ENCODE peak calls at places on chromosome X, in six cellular contexts. S, R, Q, H, O and V are unnamed samples.

GRCh38 chrX:23953908-23954269 is 46.1 kb downstream of the CXorf58 start:
- DNase-seq in S (no peak), R (no peak), Q (no peak), H (no peak), O (no peak), V (no peak)

GRCh38 chrX:13966071-13966850 is 63.4 kb downstream of the GEMIN8 start:
- DNase-seq in S (peak), R (no peak), Q (peak), H (no peak), O (no peak), V (no peak)

GRCh38 chrX:138946941-138947340 is 235.4 kb upstream of the FGF13 start:
- DNase-seq in S (peak), R (no peak), Q (no peak), H (no peak), O (no peak), V (no peak)

GRCh38 chrX:18129694-18130093 is 91.0 kb downstream of the BEND2 start:
- DNase-seq in S (no peak), R (no peak), Q (no peak), H (no peak), O (no peak), V (no peak)

GRCh38 chrX:110081320-110081719 is 78.4 kb downstream of the TMEM164 start:
- DNase-seq in S (no peak), R (no peak), Q (no peak), H (no peak), O (no peak), V (no peak)

GRCh38 chrX:57329008-57329407 is 42.5 kb downstream of the FAAH2 start:
- DNase-seq in S (no peak), R (no peak), Q (no peak), H (no peak), O (peak), V (no peak)

GRCh38 chrX:116230136-116230886 is 59.8 kb downstream of the AGTR2 start:
- DNase-seq in S (no peak), R (no peak), Q (no peak), H (no peak), O (no peak), V (no peak)

GRCh38 chrX:132614297-132614696 is 125.5 kb upstream of the MBNL3 start:
- DNase-seq in S (peak), R (no peak), Q (no peak), H (no peak), O (peak), V (no peak)

GRCh38 chrX:10841579-10841978 is 221.2 kb upstream of the MID1 start:
- DNase-seq in S (peak), R (no peak), Q (no peak), H (no peak), O (no peak), V (no peak)

GRCh38 chrX:153816821-153817220 is 13.5 kb downstream of the PDZD4 start:
- DNase-seq in S (no peak), R (no peak), Q (no peak), H (no peak), O (no peak), V (no peak)

GRCh38 chrX:15790766-15791380 is 589 bp downstream of the ZRSR2 start:
- DNase-seq in S (peak), R (no peak), Q (no peak), H (no peak), O (no peak), V (no peak)

GRCh38 chrX:118626346-118626745 is 101.1 kb upstream of the IL13RA1 start:
- DNase-seq in S (no peak), R (no peak), Q (no peak), H (no peak), O (no peak), V (no peak)

GRCh38 chrX:38212246-38212645 is 8.4 kb downstream of the SRPX start:
- DNase-seq in S (peak), R (no peak), Q (no peak), H (no peak), O (no peak), V (no peak)

GRCh38 chrX:152912121-152912520 is 14.3 kb downstream of the ZNF185 start:
- DNase-seq in S (no peak), R (no peak), Q (no peak), H (no peak), O (peak), V (no peak)

GRCh38 chrX:107978707-107979307 is 3.4 kb downstream of the TEX13B start:
- DNase-seq in S (peak), R (no peak), Q (peak), H (no peak), O (peak), V (peak)

GRCh38 chrX:69505772-69506616 is 1.9 kb downstream of the NALF2 start:
- DNase-seq in S (no peak), R (no peak), Q (no peak), H (no peak), O (no peak), V (no peak)

GRCh38 chrX:150146271-150146888 is 208.1 kb upstream of the EOLA2 start:
- DNase-seq in S (no peak), R (no peak), Q (no peak), H (no peak), O (no peak), V (no peak)

GRCh38 chrX:150704030-150704613 is 10.9 kb downstream of the MTMR1 start:
- DNase-seq in S (peak), R (no peak), Q (no peak), H (no peak), O (no peak), V (no peak)

GRCh38 chrX:1476682-1477081 is 24.0 kb upstream of the ASMTL start:
- DNase-seq in S (no peak), R (no peak), Q (no peak), H (no peak), O (no peak), V (no peak)

GRCh38 chrX:155767101-155767878 is 113.9 kb upstream of the VAMP7 start:
- DNase-seq in S (peak), R (no peak), Q (peak), H (peak), O (peak), V (peak)

GRCh38 chrX:71541546-71542022 is 8.7 kb downstream of the OGT start:
- DNase-seq in S (peak), R (no peak), Q (no peak), H (no peak), O (no peak), V (no peak)

GRCh38 chrX:1062351-1062750 is 150.1 kb downstream of the CRLF2 start:
- DNase-seq in S (no peak), R (no peak), Q (no peak), H (no peak), O (no peak), V (no peak)

GRCh38 chrX:13906103-13906502 is 89.2 kb upstream of the GPM6B start:
- DNase-seq in S (peak), R (no peak), Q (peak), H (no peak), O (no peak), V (no peak)

GRCh38 chrX:125289920-125290319 is 29.8 kb upstream of the TEX13C start:
- DNase-seq in S (no peak), R (no peak), Q (no peak), H (no peak), O (no peak), V (no peak)

GRCh38 chrX:85029043-85029442 is 25.4 kb downstream of the APOOL start:
- DNase-seq in S (no peak), R (no peak), Q (no peak), H (no peak), O (no peak), V (no peak)

GRCh38 chrX:74535633-74536141 is 78.7 kb downstream of the RLIM start:
- DNase-seq in S (peak), R (peak), Q (peak), H (no peak), O (peak), V (no peak)

GRCh38 chrX:119638725-119639471 is 32.7 kb upstream of the NKRF start:
- DNase-seq in S (no peak), R (no peak), Q (no peak), H (no peak), O (no peak), V (no peak)

GRCh38 chrX:149493567-149494562 is 11.2 kb downstream of the IDS start:
- DNase-seq in S (no peak), R (no peak), Q (no peak), H (no peak), O (no peak), V (no peak)

GRCh38 chrX:148333989-148334388 is 166.4 kb upstream of the AFF2 start:
- DNase-seq in S (no peak), R (no peak), Q (no peak), H (no peak), O (no peak), V (no peak)

GRCh38 chrX:74395556-74395955 is 25.7 kb upstream of the SLC16A2 start:
- DNase-seq in S (no peak), R (no peak), Q (no peak), H (no peak), O (no peak), V (no peak)

GRCh38 chrX:42783456-42783855 is 5.5 kb upstream of the PPP1R2C start:
- DNase-seq in S (no peak), R (no peak), Q (no peak), H (no peak), O (no peak), V (no peak)

GRCh38 chrX:8738588-8739189 is 6.8 kb upstream of the ANOS1 start:
- DNase-seq in S (peak), R (no peak), Q (peak), H (no peak), O (no peak), V (no peak)

GRCh38 chrX:65034292-65034640 is 58.0 kb upstream of the ZC4H2 start:
- DNase-seq in S (no peak), R (no peak), Q (no peak), H (no peak), O (no peak), V (no peak)

GRCh38 chrX:72475338-72475737 is 97.3 kb downstream of the HDAC8 start:
- DNase-seq in S (no peak), R (no peak), Q (no peak), H (no peak), O (no peak), V (no peak)